ENCODE peak calls at places on chromosomes 4 and X, in nine cellular contexts. U is NCI-H1930; Z is activated B cell treated with CpG ODN at 0.5 μM for 24 hours; X is Calu3; S is CD4-positive, alpha-beta T cell; A is glutamatergic neuron; J is progenitor cell of endocrine pancreas; B is NAMALWA; I is cardiac muscle cell. K is an unnamed sample.
A peak's percentile ranks its signal among the peaks of the same experiment; 100 is the strongest.

GRCh38 chr4:121156822-121157769 is 7.0 kb downstream of the TNIP3 start:
- DNase-seq in U (no peak), Z (no peak), X (peak; percentile 18), S (no peak), A (peak; percentile 71), J (peak; percentile 25), B (no peak), I (peak; percentile 31), K (no peak)

GRCh38 chr4:68283714-68284113 is 38.2 kb upstream of the TMPRSS11B start:
- DNase-seq in U (no peak), Z (no peak), X (no peak), S (no peak), A (no peak), J (no peak), B (no peak), I (no peak), K (no peak)

GRCh38 chr4:19047481-19047880 is 1025.9 kb upstream of the LCORL start:
- DNase-seq in U (no peak), Z (no peak), X (no peak), S (no peak), A (no peak), J (no peak), B (no peak), I (no peak), K (no peak)

GRCh38 chr4:130808492-130808891 is 1712.5 kb downstream of the C4orf33 start:
- DNase-seq in U (no peak), Z (no peak), X (no peak), S (no peak), A (no peak), J (no peak), B (peak; percentile 56), I (peak; percentile 2), K (peak; percentile 7)

GRCh38 chr4:88674989-88675388 is 22.6 kb downstream of the NAP1L5 start:
- DNase-seq in U (no peak), Z (no peak), X (no peak), S (no peak), A (peak; percentile 67), J (no peak), B (no peak), I (no peak), K (no peak)

GRCh38 chrX:69324851-69325250 is 159.6 kb upstream of the PJA1 start:
- DNase-seq in U (no peak), Z (no peak), X (peak; percentile 70), S (no peak), A (no peak), J (no peak), B (no peak), I (no peak), K (no peak)

GRCh38 chr4:13544556-13545393 is 467 bp upstream of the NKX3-2 start:
- DNase-seq in U (peak; percentile 65), Z (peak; percentile 35), X (peak; percentile 78), S (no peak), A (peak; percentile 87), J (peak; percentile 62), B (peak; percentile 38), I (peak; percentile 72), K (peak; percentile 79)

GRCh38 chr4:1989533-1990347 is 19.0 kb downstream of the NELFA start:
- DNase-seq in U (no peak), Z (no peak), X (no peak), S (no peak), A (no peak), J (no peak), B (no peak), I (no peak), K (no peak)

GRCh38 chr4:85823295-85823694 is 348.3 kb downstream of the ARHGAP24 start:
- DNase-seq in U (no peak), Z (no peak), X (no peak), S (no peak), A (peak; percentile 29), J (no peak), B (no peak), I (peak; percentile 45), K (peak; percentile 38)

GRCh38 chr4:40317921-40318658 is 17.0 kb upstream of the CHRNA9 start:
- DNase-seq in U (no peak), Z (no peak), X (no peak), S (no peak), A (no peak), J (no peak), B (no peak), I (peak; percentile 34), K (no peak)

GRCh38 chr4:100826808-100827548 is 309.2 kb upstream of the EMCN start:
- DNase-seq in U (no peak), Z (no peak), X (no peak), S (no peak), A (no peak), J (no peak), B (no peak), I (no peak), K (no peak)

GRCh38 chr4:42464550-42465124 is 67.3 kb downstream of the SHISA3 start:
- DNase-seq in U (no peak), Z (no peak), X (no peak), S (no peak), A (no peak), J (no peak), B (no peak), I (no peak), K (no peak)

K was measured in RPMI8226.